ENCODE peak calls at places on chromosomes 11 and 22, in five cellular contexts. J is breast epithelium, E is keratinocyte, G is upper lobe of right lung, A is transverse colon. Y is an unnamed sample. For H3K36me3, the result is how much of the 10 kb centered on the place peaks cover.

GRCh38 chr11:71342951-71343827 is 90.8 kb upstream of the SHANK2 start:
- DNase-seq in J (no peak), E (no peak), G (peak), A (peak), Y (no peak)

GRCh38 chr11:124732230-124732629 is 7.5 kb upstream of the NRGN start:
- DNase-seq in J (no peak), E (no peak), G (no peak), A (no peak), Y (no peak)

GRCh38 chr11:87290304-87290922 is 252.7 kb downstream of the TMEM135 start:
- DNase-seq in J (no peak), E (no peak), G (no peak), A (no peak), Y (no peak)

GRCh38 chr11:724733-725386 is 18.8 kb downstream of the EPS8L2 start:
- DNase-seq in J (no peak), E (no peak), G (no peak), A (no peak), Y (no peak)

GRCh38 chr11:92383430-92383829 is 158.8 kb downstream of the FAT3 start:
- DNase-seq in J (no peak), E (no peak), G (no peak), A (no peak), Y (no peak)

GRCh38 chr22:21948824-21949568 is 3.7 kb downstream of the PPM1F start:
- DNase-seq in J (no peak), E (no peak), G (no peak), A (no peak), Y (no peak)

GRCh38 chr22:31055322-31056159 is 25.6 kb upstream of the SMTN start:
- DNase-seq in J (peak), E (peak), G (peak), A (peak), Y (peak)

GRCh38 chr11:72962717-72963116 is 148.5 kb downstream of the ATG16L2 start:
- DNase-seq in J (no peak), E (no peak), G (no peak), A (no peak), Y (no peak)

GRCh38 chr11:124402326-124402922 is 3.6 kb upstream of the OR8B3 start:
- DNase-seq in J (no peak), E (peak), G (no peak), A (peak), Y (peak)

GRCh38 chr11:2409701-2410468 is 9.3 kb downstream of the TSSC4 start:
- DNase-seq in J (no peak), E (no peak), G (no peak), A (no peak), Y (no peak)

GRCh38 chr11:100546714-100547113 is 140.4 kb upstream of the ARHGAP42 start:
- DNase-seq in J (no peak), E (peak), G (no peak), A (peak), Y (no peak)

GRCh38 chr11:7646866-7647265 is 26.4 kb downstream of the CYB5R2 start:
- DNase-seq in J (no peak), E (no peak), G (no peak), A (no peak), Y (no peak)
- H3K36me3 ChIP-seq in J (under half), E (under half), G (half or more), A (under half), Y (under half)

GRCh38 chr11:75480185-75480889 is 45.4 kb downstream of the GDPD5 start:
- DNase-seq in J (no peak), E (no peak), G (no peak), A (no peak), Y (no peak)

GRCh38 chr11:75481602-75482309 is 44.0 kb downstream of the GDPD5 start:
- DNase-seq in J (no peak), E (no peak), G (no peak), A (no peak), Y (no peak)

GRCh38 chr11:75482310-75482606 is 43.5 kb downstream of the GDPD5 start:
- DNase-seq in J (no peak), E (no peak), G (no peak), A (no peak), Y (no peak)

GRCh38 chr11:75480890-75481190 is 44.9 kb downstream of the GDPD5 start:
- DNase-seq in J (no peak), E (no peak), G (no peak), A (no peak), Y (no peak)

DNA sequence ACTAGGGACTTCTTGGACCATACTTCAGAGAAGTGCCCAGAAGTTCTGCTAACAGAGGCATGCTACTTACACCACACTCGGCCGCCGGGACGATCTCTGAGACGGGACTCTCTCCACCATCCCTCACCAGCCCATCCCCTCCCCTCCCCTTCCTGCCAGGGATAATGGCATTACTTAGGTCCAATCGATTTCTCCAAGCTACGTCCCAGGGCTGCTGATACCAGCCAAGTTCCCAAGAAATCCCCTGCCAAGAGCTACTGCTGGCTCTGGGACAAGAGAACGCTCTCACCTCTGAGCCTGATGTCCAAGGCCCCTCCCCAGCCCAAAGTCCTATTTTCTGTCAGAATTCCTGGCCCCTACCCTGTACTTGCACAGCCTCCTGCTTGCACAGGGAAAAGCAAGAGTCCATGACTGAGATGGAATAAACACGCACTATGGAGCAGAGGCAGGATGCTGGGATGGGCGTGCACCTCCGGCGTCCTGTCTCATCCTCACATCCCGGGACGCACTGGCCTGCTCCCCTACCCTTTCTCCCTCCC is 42.7 kb downstream of the GDPD5 start:
- DNase-seq in J (no peak), E (no peak), G (no peak), A (no peak), Y (no peak)
- TF ChIP-seq CTCF in J (no peak), E (no peak), G (no peak), A (no peak), Y (no peak)

GRCh38 chr11:63534895-63535461 is 1.6 kb upstream of the PLAAT4 start:
- DNase-seq in J (no peak), E (no peak), G (no peak), A (no peak), Y (no peak)

GRCh38 chr11:63536669-63537292 is at the start of gene PLAAT4:
- DNase-seq in J (no peak), E (no peak), G (no peak), A (peak), Y (peak)

GRCh38 chr11:63537293-63538101 is 889 bp downstream of the PLAAT4 start:
- DNase-seq in J (no peak), E (no peak), G (peak), A (peak), Y (peak)

GRCh38 chr11:63534076-63534475 is 2.5 kb upstream of the PLAAT4 start:
- DNase-seq in J (no peak), E (no peak), G (no peak), A (no peak), Y (no peak)

GRCh38 chr11:63535734-63536133 is 874 bp upstream of the PLAAT4 start:
- DNase-seq in J (no peak), E (no peak), G (no peak), A (no peak), Y (no peak)
- H3K27ac ChIP-seq in J (peak), E (no peak), G (peak), A (peak), Y (no peak)

GRCh38 chr11:69650081-69650831 is 9.3 kb downstream of the CCND1 start:
- DNase-seq in J (peak), E (no peak), G (no peak), A (no peak), Y (no peak)
- H3K36me3 ChIP-seq in J (under half), E (under half), G (half or more), A (under half), Y (half or more)

GRCh38 chr11:9385288-9385902 is 943 bp downstream of the IPO7 start:
- DNase-seq in J (peak), E (no peak), G (no peak), A (no peak), Y (no peak)
- TF ChIP-seq CTCF in J (peak), E (no peak), G (peak), A (no peak), Y (no peak)

GRCh38 chr11:119511601-119512000 is 88.6 kb upstream of the THY1 start:
- DNase-seq in J (no peak), E (no peak), G (no peak), A (no peak), Y (no peak)
- H3K27ac ChIP-seq in J (no peak), E (no peak), G (no peak), A (no peak), Y (no peak)

GRCh38 chr11:57675176-57675941 is 7.4 kb downstream of the ZDHHC5 start:
- DNase-seq in J (no peak), E (no peak), G (no peak), A (no peak), Y (no peak)
- H3K36me3 ChIP-seq in J (under half), E (under half), G (half or more), A (under half), Y (under half)

Y was measured in right atrium auricular region.